ENCODE peak calls at places on chromosome 9, in ten cellular contexts. L is GM23338, N is esophagus muscularis mucosa, H is transverse colon, B is prostate gland, P is GM12878, M is SK-N-MC, U is GM12891, I is suprapubic skin, E is spleen. R is an unnamed sample.

GRCh38 chr9:7103382-7104170 is 345.8 kb downstream of the KDM4C start:
- DNase-seq in L (peak), N (no peak), H (no peak), B (no peak), P (no peak), M (no peak), U (no peak), I (no peak), E (no peak), R (no peak)

GRCh38 chr9:117034862-117035261 is 347.8 kb downstream of the TRIM32 start:
- DNase-seq in L (peak), N (no peak), H (no peak), B (no peak), P (no peak), M (peak), U (no peak), I (no peak), E (no peak), R (no peak)

GRCh38 chr9:18480649-18481048 is 6.7 kb downstream of the ADAMTSL1 start:
- DNase-seq in L (no peak), N (no peak), H (no peak), B (no peak), P (no peak), M (no peak), U (no peak), I (no peak), E (no peak), R (no peak)

GRCh38 chr9:116987902-116988301 is 300.8 kb downstream of the TRIM32 start:
- DNase-seq in L (no peak), N (no peak), H (no peak), B (no peak), P (no peak), M (no peak), U (no peak), I (no peak), E (no peak), R (no peak)

GRCh38 chr9:98251554-98251953 is 3.9 kb downstream of the TBC1D2 start:
- DNase-seq in L (no peak), N (no peak), H (no peak), B (no peak), P (no peak), M (no peak), U (no peak), I (no peak), E (no peak), R (no peak)

GRCh38 chr9:129500863-129501770 is 119.8 kb downstream of the C9orf50 start:
- DNase-seq in L (no peak), N (no peak), H (no peak), B (no peak), P (no peak), M (no peak), U (no peak), I (no peak), E (no peak), R (no peak)

GRCh38 chr9:93577045-93577939 is 908 bp downstream of the PHF2 start:
- DNase-seq in L (peak), N (peak), H (peak), B (peak), P (no peak), M (no peak), U (peak), I (peak), E (peak), R (peak)

GRCh38 chr9:29511680-29512079 is 1938.4 kb upstream of the C9orf72 start:
- DNase-seq in L (peak), N (no peak), H (no peak), B (no peak), P (no peak), M (no peak), U (no peak), I (no peak), E (no peak), R (no peak)

GRCh38 chr9:134406366-134407122 is 80.3 kb downstream of the RXRA start:
- DNase-seq in L (no peak), N (no peak), H (no peak), B (no peak), P (no peak), M (no peak), U (no peak), I (no peak), E (no peak), R (no peak)

GRCh38 chr9:118418887-118419620 is 714.9 kb downstream of the TLR4 start:
- DNase-seq in L (no peak), N (no peak), H (peak), B (no peak), P (no peak), M (no peak), U (no peak), I (no peak), E (no peak), R (no peak)

GRCh38 chr9:28808042-28808441 is 1234.8 kb upstream of the C9orf72 start:
- DNase-seq in L (no peak), N (no peak), H (no peak), B (no peak), P (no peak), M (no peak), U (no peak), I (no peak), E (no peak), R (no peak)

GRCh38 chr9:121303456-121304451 is 35.8 kb downstream of the GSN start:
- DNase-seq in L (no peak), N (no peak), H (peak), B (no peak), P (no peak), M (no peak), U (no peak), I (peak), E (peak), R (no peak)

GRCh38 chr9:106697390-106697789 is 165.6 kb upstream of the ZNF462 start:
- DNase-seq in L (peak), N (no peak), H (no peak), B (no peak), P (no peak), M (no peak), U (no peak), I (no peak), E (no peak), R (no peak)

GRCh38 chr9:92292338-92293074 is 991 bp downstream of the IARS1 start:
- DNase-seq in L (no peak), N (no peak), H (no peak), B (no peak), P (no peak), M (no peak), U (no peak), I (no peak), E (no peak), R (no peak)

GRCh38 chr9:35976726-35977125 is 18.8 kb upstream of the OR2S2 start:
- DNase-seq in L (no peak), N (no peak), H (no peak), B (no peak), P (peak), M (no peak), U (peak), I (no peak), E (no peak), R (peak)

GRCh38 chr9:121766081-121766683 is 114.7 kb downstream of the DAB2IP start:
- DNase-seq in L (no peak), N (no peak), H (no peak), B (no peak), P (no peak), M (no peak), U (no peak), I (no peak), E (no peak), R (no peak)

GRCh38 chr9:1018121-1018520 is 32.0 kb upstream of the DMRT2 start:
- DNase-seq in L (peak), N (no peak), H (peak), B (no peak), P (no peak), M (no peak), U (no peak), I (no peak), E (no peak), R (no peak)

GRCh38 chr9:133058550-133059320 is 3.0 kb upstream of the CEL start:
- DNase-seq in L (no peak), N (no peak), H (no peak), B (no peak), P (peak), M (no peak), U (peak), I (no peak), E (no peak), R (no peak)

GRCh38 chr9:33924978-33925797 is 108.2 kb downstream of the UBE2R2 start:
- DNase-seq in L (peak), N (no peak), H (peak), B (peak), P (no peak), M (peak), U (peak), I (no peak), E (no peak), R (no peak)

GRCh38 chr9:18791074-18791473 is 241.9 kb downstream of the SAXO1 start:
- DNase-seq in L (peak), N (peak), H (no peak), B (no peak), P (no peak), M (peak), U (no peak), I (no peak), E (no peak), R (no peak)

GRCh38 chr9:89604463-89605180 is at the start of gene GADD45G:
- DNase-seq in L (peak), N (peak), H (peak), B (peak), P (no peak), M (no peak), U (peak), I (peak), E (peak), R (peak)
- TF ChIP-seq POLR2AphosphoS5 in L (peak), N (peak), H (peak), B (peak), P (peak), M (peak), U (peak), I (peak), E (peak), R (peak)

DNA sequence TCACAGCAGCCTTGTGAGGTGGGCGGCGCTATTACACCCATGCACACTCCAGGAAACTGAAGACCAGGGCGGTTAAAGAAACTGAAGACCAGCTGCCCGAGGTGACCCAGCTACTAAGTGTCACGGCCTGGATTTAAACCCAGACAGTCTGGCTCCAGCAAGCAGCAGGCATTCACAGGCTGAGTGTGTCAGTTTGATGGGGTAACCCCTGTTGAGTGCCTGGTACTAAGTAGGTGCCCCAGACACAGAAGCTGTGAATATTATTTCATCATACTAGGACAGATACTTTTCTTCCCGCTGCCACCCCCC is 7.3 kb downstream of the ENG start:
- DNase-seq in L (no peak), N (no peak), H (no peak), B (no peak), P (no peak), M (no peak), U (no peak), I (no peak), E (no peak), R (no peak)
- TF ChIP-seq POLR2AphosphoS5 in L (no peak), N (no peak), H (no peak), B (no peak), P (no peak), M (no peak), U (no peak), I (no peak), E (peak), R (no peak)

DNA sequence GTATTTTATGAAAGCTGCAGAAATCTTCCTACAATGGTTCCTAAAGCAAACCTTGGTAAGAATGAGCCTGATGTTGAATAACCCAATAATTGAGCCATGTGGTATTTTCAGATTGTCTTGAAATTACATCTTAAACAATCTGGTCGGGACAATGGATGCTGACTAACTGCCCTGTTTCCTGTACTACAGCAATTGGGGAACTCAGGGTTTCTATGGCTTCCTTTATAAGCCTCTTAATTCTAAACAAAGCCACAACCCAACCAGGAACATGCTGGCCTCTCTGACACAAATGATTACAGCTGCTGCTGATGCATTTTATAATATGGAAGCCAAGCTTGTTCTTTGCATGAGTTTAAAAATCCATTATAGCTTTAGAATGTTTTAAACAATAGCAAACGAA is 30.2 kb downstream of the PTPN3 start:
- DNase-seq in L (no peak), N (no peak), H (no peak), B (no peak), P (no peak), M (no peak), U (no peak), I (no peak), E (no peak), R (no peak)
- TF ChIP-seq POLR2AphosphoS5 in L (no peak), N (no peak), H (no peak), B (no peak), P (no peak), M (no peak), U (no peak), I (no peak), E (no peak), R (no peak)

GRCh38 chr9:136858844-136859757 is 7.0 kb downstream of the MAMDC4 start:
- DNase-seq in L (no peak), N (no peak), H (peak), B (peak), P (no peak), M (no peak), U (no peak), I (no peak), E (peak), R (no peak)

GRCh38 chr9:136857166-136857565 is 5.0 kb downstream of the MAMDC4 start:
- DNase-seq in L (no peak), N (no peak), H (peak), B (no peak), P (no peak), M (no peak), U (no peak), I (no peak), E (peak), R (no peak)

GRCh38 chr9:136856541-136857141 is 4.5 kb downstream of the MAMDC4 start:
- DNase-seq in L (no peak), N (no peak), H (peak), B (no peak), P (no peak), M (no peak), U (no peak), I (no peak), E (peak), R (no peak)

GRCh38 chr9:136858452-136858843 is 6.3 kb downstream of the MAMDC4 start:
- DNase-seq in L (no peak), N (no peak), H (no peak), B (no peak), P (no peak), M (no peak), U (no peak), I (no peak), E (peak), R (no peak)

DNA sequence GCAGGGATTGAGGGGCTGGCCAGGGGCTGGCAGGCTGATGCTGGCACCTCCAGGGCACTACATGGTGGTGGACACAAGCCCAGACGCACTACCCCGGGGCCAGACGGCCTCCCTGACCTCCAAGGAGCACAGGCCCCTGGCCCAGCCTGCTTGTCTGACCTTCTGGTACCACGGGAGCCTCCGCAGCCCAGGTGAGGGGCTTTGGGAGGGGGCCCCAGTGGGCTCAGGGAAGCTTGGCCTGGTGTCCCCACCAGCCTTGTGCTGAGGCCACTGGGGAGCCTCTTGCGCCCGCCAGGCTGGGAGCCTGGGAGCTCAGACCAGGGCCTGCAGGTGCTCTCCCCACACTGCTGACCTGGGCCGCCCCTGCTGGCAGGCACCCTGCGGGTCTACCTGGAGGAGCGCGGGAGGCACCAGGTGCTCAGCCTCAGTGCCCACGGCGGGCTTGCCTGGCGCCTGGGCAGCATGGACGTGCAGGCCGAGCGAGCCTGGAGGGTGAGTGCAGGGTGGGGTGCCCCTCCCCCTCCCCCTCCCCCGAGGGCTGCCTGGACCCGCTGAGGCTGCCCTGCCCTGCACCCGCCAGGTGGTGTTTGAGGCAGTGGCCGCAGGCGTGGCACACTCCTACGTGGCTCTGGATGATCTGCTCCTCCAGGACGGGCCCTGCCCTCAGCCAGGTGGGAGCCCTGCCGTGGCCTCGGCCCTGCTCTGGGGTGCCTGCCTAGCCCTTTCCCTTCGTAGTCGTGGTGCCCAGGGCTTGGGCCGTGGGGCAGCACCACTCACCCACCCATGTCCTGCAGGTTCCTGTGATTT is 5.7 kb downstream of the MAMDC4 start:
- DNase-seq in L (no peak), N (no peak), H (peak), B (no peak), P (no peak), M (no peak), U (no peak), I (no peak), E (peak), R (no peak)
- TF ChIP-seq POLR2AphosphoS5 in L (no peak), N (no peak), H (peak), B (no peak), P (no peak), M (peak), U (peak), I (no peak), E (peak), R (peak)

DNA sequence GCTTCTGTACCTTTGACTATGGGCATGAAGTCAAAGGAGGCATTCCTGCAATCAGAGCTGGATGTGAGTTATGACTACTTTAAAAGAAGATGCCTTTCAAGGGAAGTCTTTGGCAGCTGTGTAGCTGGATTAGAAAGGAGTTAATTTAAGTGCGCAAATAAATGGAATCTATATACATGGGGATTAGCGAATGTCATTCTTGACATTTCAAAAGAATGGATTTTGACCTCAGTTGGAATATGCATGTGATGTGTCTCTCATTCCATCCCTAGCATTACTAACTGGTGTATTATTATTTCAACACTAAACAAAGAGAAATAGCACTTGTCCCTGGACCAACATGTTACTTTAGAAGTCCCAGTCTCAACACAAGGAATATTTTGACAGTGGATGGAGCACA is 359.6 kb upstream of the SLC24A2 start:
- DNase-seq in L (no peak), N (no peak), H (no peak), B (no peak), P (no peak), M (no peak), U (no peak), I (no peak), E (no peak), R (no peak)
- TF ChIP-seq POLR2AphosphoS5 in L (no peak), N (peak), H (no peak), B (no peak), P (no peak), M (no peak), U (no peak), I (no peak), E (no peak), R (no peak)

R was measured in GM12892.